ENCODE peak calls at places on chromosomes 5 and 9, in nine cellular contexts. A is CD4-positive, alpha-beta memory T cell; K is choroid plexus epithelial cell; X is stomach; F is fibroblast of lung; R is GM12865; O is upper lobe of right lung; Q is RWPE2; P is spleen. S is an unnamed sample.

GRCh38 chr5:141121563-141121962 is at the start of gene PCDHB4:
- DNase-seq in P (no peak), R (no peak), O (peak), A (no peak), X (no peak), K (no peak), Q (no peak), F (no peak), S (no peak)

GRCh38 chr9:81162361-81162760 is 527.0 kb downstream of the TLE1 start:
- DNase-seq in R (no peak), F (no peak), O (no peak), X (no peak), K (no peak), P (no peak), Q (no peak), A (no peak), S (no peak)

GRCh38 chr5:14447958-14448881 is 133.4 kb upstream of the OTULINL start:
- DNase-seq in A (no peak), X (no peak), P (no peak), O (no peak), Q (no peak), K (peak), F (peak), R (peak), S (no peak)

GRCh38 chr5:42400474-42400873 is 22.8 kb upstream of the GHR start:
- DNase-seq in O (no peak), A (no peak), P (no peak), X (no peak), R (no peak), K (no peak), Q (no peak), F (no peak), S (no peak)

GRCh38 chr9:81823672-81824554 is 104.3 kb upstream of the SPATA31D4 start:
- DNase-seq in O (no peak), A (no peak), K (no peak), F (no peak), P (no peak), X (no peak), Q (no peak), R (no peak), S (no peak)

GRCh38 chr5:13339022-13339421 is 605.5 kb downstream of the DNAH5 start:
- DNase-seq in A (no peak), R (no peak), K (no peak), F (no peak), O (no peak), X (no peak), P (no peak), Q (no peak), S (no peak)

GRCh38 chr9:125902865-125903512 is 155.8 kb downstream of the PBX3 start:
- DNase-seq in A (no peak), K (no peak), F (no peak), R (no peak), P (no peak), X (no peak), Q (no peak), O (no peak), S (no peak)

GRCh38 chr9:84140535-84141101 is 160.0 kb downstream of the RMI1 start:
- DNase-seq in R (peak), P (peak), Q (no peak), F (peak), A (peak), X (peak), K (peak), O (no peak), S (no peak)

GRCh38 chr9:115921301-115921700 is 232.3 kb upstream of the PAPPA start:
- DNase-seq in X (no peak), P (no peak), A (no peak), Q (no peak), K (peak), O (no peak), R (no peak), F (peak), S (no peak)

GRCh38 chr5:861442-862366 is 10.9 kb upstream of the ZDHHC11 start:
- DNase-seq in F (no peak), O (no peak), R (no peak), X (no peak), A (no peak), K (no peak), P (no peak), Q (no peak), S (no peak)

GRCh38 chr5:128276537-128277216 is 193.1 kb downstream of the SLC12A2 start:
- DNase-seq in O (no peak), K (peak), F (peak), R (no peak), Q (no peak), A (no peak), P (no peak), X (no peak), S (no peak)

GRCh38 chr5:157502143-157502647 is 42.2 kb downstream of the NIPAL4 start:
- DNase-seq in P (no peak), F (peak), O (no peak), Q (peak), A (no peak), X (no peak), R (peak), K (peak), S (no peak)

GRCh38 chr5:151214614-151215545 is 9.0 kb downstream of the CCDC69 start:
- DNase-seq in X (no peak), A (peak), Q (peak), R (peak), P (peak), F (no peak), K (no peak), O (no peak), S (peak)

GRCh38 chr5:76402251-76402879 is 720 bp upstream of the IQGAP2 start:
- DNase-seq in F (peak), Q (no peak), R (peak), A (no peak), O (peak), P (peak), X (peak), K (peak), S (peak)

GRCh38 chr5:57738787-57739186 is 256.2 kb upstream of the ACTBL2 start:
- DNase-seq in Q (no peak), K (no peak), A (no peak), R (no peak), X (no peak), O (no peak), P (no peak), F (no peak), S (no peak)

GRCh38 chr5:141845371-141845821 is 32.8 kb downstream of the PCDH1 start:
- DNase-seq in A (no peak), R (peak), O (no peak), P (no peak), F (no peak), Q (no peak), K (no peak), X (no peak), S (peak)

GRCh38 chr5:68195137-68195536 is 20.4 kb upstream of the PIK3R1 start:
- DNase-seq in Q (no peak), K (no peak), P (no peak), X (no peak), O (no peak), F (no peak), A (no peak), R (no peak), S (no peak)

GRCh38 chr5:125112196-125112595 is 365.8 kb upstream of the ZNF608 start:
- DNase-seq in P (no peak), F (peak), R (no peak), X (no peak), K (peak), A (no peak), O (no peak), Q (no peak), S (no peak)

GRCh38 chr5:178285399-178286225 is 53.0 kb upstream of the PHYKPL start:
- DNase-seq in X (no peak), O (no peak), Q (peak), A (no peak), R (no peak), K (no peak), P (peak), F (no peak), S (no peak)

GRCh38 chr5:100595152-100595811 is 60.1 kb downstream of the FAM174A start:
- DNase-seq in X (peak), K (peak), A (no peak), P (no peak), F (peak), O (no peak), R (peak), Q (no peak), S (no peak)

GRCh38 chr5:133467712-133468463 is 144.5 kb downstream of the FSTL4 start:
- DNase-seq in P (no peak), K (no peak), O (no peak), X (peak), F (no peak), A (no peak), R (no peak), Q (no peak), S (peak)

GRCh38 chr5:155905359-155905758 is 421.6 kb upstream of the SGCD start:
- DNase-seq in A (no peak), Q (no peak), X (no peak), R (no peak), K (no peak), O (no peak), F (peak), P (no peak), S (no peak)

GRCh38 chr5:95697781-95698681 is 15.2 kb upstream of the SPATA9 start:
- DNase-seq in F (no peak), O (no peak), R (no peak), A (no peak), K (peak), X (no peak), P (no peak), Q (no peak), S (no peak)
- H3K4me3 ChIP-seq in F (no peak), O (no peak), R (no peak), A (no peak), K (no peak), X (no peak), P (no peak), Q (no peak), S (no peak)

GRCh38 chr9:95494022-95494415 is 22.8 kb downstream of the PTCH1 start:
- DNase-seq in K (no peak), F (no peak), P (peak), Q (no peak), A (peak), R (no peak), O (no peak), X (no peak), S (peak)
- H3K4me3 ChIP-seq in K (no peak), F (no peak), P (no peak), Q (no peak), A (peak), R (no peak), O (no peak), X (no peak), S (peak)

DNA sequence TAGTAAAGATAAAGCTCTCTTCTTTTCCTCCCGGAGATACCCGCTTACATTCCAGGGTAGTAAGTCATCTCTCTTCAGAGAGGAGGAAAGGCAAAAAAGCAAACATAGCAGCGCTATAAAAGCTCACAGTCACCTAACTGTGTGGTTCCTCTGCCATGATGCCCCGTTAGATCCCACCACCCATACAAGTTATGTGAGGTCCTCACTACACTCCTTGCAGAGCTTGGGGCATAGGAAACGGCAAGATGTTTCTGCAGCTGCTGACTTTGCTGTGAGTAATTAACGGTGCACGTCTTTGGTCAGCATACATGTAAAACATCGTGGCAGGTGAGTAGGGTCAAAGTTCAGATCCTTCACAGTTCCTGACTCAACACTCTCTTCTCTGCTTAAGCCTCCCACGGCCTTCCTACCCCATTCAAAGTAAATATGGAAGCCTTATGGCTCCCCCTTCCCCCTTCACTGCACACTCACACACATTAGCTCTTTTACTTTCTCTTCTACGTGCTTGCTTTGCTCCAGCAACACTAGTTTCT is 218.9 kb downstream of the DIRAS2 start:
- DNase-seq in F (peak), K (peak), Q (no peak), O (no peak), P (no peak), X (no peak), R (no peak), A (no peak), S (no peak)
- H3K4me3 ChIP-seq in F (no peak), K (no peak), Q (no peak), O (no peak), P (no peak), X (no peak), R (no peak), A (no peak), S (no peak)

GRCh38 chr5:84628918-84629317 is 244.2 kb upstream of the EDIL3 start:
- DNase-seq in X (no peak), A (no peak), F (no peak), O (no peak), R (no peak), P (no peak), Q (no peak), K (no peak), S (no peak)

GRCh38 chr5:84622485-84622884 is 237.8 kb upstream of the EDIL3 start:
- DNase-seq in P (no peak), O (no peak), F (peak), Q (no peak), R (no peak), A (no peak), K (no peak), X (no peak), S (no peak)

GRCh38 chr5:84618262-84618661 is 233.6 kb upstream of the EDIL3 start:
- DNase-seq in A (no peak), O (no peak), F (no peak), Q (no peak), P (no peak), K (no peak), R (no peak), X (no peak), S (no peak)

GRCh38 chr5:84623034-84623433 is 238.4 kb upstream of the EDIL3 start:
- DNase-seq in F (peak), X (no peak), K (no peak), R (peak), P (no peak), O (no peak), A (no peak), Q (no peak), S (peak)
- H3K4me3 ChIP-seq in F (no peak), X (no peak), K (no peak), R (no peak), P (no peak), O (no peak), A (no peak), Q (no peak), S (no peak)

GRCh38 chr9:36328798-36329411 is 70.7 kb upstream of the GNE start:
- DNase-seq in Q (no peak), O (no peak), R (peak), A (peak), P (no peak), K (peak), F (peak), X (no peak), S (peak)
- H3K4me3 ChIP-seq in Q (no peak), O (no peak), R (no peak), A (no peak), P (no peak), K (no peak), F (no peak), X (no peak), S (no peak)

GRCh38 chr5:176618783-176619182 is 8.8 kb upstream of the GPRIN1 start:
- DNase-seq in R (no peak), K (no peak), A (no peak), P (no peak), F (no peak), O (no peak), Q (no peak), X (no peak), S (no peak)
- H3K4me3 ChIP-seq in R (no peak), K (no peak), A (no peak), P (no peak), F (peak), O (no peak), Q (no peak), X (no peak), S (no peak)

DNA sequence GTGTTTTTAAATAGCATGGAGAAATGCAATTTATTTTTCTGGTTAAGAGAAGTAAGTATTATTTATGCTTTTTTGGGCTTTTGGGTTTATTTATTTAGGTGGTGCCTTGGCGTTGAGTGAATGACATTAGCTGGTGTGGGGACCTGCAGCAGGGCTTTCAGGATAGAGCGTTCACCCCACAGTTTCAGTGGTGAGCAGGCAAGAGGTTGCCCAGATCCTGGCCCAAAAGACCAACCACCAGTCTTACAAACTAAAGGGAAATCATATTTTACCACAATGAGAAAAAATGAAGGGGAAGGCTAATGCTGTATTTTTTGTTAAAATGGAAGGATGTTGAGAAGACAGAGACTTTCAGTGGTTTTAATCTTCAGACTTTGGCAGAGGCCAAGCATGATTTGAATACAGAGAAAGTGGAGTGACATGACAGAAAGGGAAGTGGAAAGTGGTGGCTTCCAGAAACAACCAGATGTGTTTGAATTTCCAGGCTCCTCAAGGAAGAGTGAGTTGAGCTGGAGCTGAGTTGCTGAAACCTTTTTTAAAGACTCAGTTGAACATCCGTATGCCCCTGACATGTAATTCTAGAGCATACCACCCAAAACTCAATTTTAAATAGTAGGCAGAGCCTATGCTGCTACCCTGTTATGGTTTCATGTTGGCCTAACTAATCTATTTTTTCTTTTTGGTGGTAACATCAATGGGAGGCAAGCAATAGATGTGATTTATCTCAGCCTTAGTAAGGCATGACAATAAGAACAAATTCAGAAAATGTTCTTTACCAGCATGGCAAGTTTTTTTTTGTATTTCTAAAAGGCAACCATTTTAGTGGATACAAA is 94.8 kb downstream of the AOPEP start:
- DNase-seq in F (no peak), Q (no peak), O (no peak), R (peak), K (no peak), X (no peak), P (no peak), A (no peak), S (no peak)
- H3K4me3 ChIP-seq in F (no peak), Q (no peak), O (no peak), R (no peak), K (no peak), X (no peak), P (no peak), A (no peak), S (no peak)

DNA sequence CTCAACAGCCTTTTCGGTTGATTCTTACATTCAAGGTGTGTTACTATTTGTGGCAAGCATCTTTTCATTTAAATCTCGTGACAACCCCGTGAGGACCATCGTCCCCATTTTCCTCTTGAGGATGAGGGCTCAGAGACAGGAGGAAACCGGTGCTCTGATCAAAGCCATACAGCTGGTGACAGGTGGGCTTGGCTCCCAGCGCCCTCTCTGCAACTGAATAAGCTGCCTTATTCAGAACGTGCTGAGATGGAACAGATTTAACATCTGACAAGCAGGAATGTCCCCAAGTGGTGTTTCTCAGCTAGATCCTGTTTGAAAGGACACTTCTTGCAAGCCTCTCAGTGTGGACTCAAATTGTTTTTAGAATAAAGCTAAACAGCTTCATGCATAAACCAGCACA is 22.2 kb upstream of the MAPK9 start:
- DNase-seq in A (no peak), O (no peak), K (no peak), F (no peak), Q (no peak), P (no peak), X (no peak), R (no peak), S (peak)
- H3K4me3 ChIP-seq in A (no peak), O (peak), K (no peak), F (peak), Q (peak), P (no peak), X (no peak), R (no peak), S (peak)

DNA sequence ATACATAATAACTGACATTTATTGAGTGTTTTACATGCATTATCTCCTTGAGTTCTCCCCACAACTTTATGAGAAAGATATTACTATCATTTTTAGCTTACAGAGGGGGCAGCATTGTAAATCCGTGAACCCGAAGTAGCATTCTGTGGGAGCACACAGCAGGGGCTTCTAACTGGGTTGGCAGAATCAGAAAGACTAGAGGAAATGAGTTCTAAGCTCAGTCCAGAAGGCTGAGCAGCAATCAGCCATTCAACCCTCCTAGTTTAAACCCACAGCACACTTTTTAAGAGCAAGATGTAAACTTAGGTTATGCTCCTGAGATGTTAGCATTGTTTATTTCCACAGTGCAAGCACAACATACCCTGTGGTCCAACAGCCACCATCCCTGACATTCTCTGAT is 177.2 kb downstream of the TMEM38B start:
- DNase-seq in P (no peak), K (no peak), Q (no peak), X (no peak), A (no peak), F (no peak), O (no peak), R (no peak), S (no peak)
- H3K4me3 ChIP-seq in P (no peak), K (no peak), Q (no peak), X (no peak), A (no peak), F (no peak), O (no peak), R (no peak), S (no peak)

GRCh38 chr5:180932660-180933059 is 33.7 kb downstream of the BTNL8 start:
- DNase-seq in O (no peak), P (no peak), R (no peak), A (no peak), X (no peak), K (no peak), F (no peak), Q (no peak), S (no peak)

GRCh38 chr5:180938294-180938693 is 39.3 kb downstream of the BTNL8 start:
- DNase-seq in F (no peak), R (no peak), A (no peak), Q (no peak), K (no peak), X (no peak), P (no peak), O (no peak), S (no peak)

DNA sequence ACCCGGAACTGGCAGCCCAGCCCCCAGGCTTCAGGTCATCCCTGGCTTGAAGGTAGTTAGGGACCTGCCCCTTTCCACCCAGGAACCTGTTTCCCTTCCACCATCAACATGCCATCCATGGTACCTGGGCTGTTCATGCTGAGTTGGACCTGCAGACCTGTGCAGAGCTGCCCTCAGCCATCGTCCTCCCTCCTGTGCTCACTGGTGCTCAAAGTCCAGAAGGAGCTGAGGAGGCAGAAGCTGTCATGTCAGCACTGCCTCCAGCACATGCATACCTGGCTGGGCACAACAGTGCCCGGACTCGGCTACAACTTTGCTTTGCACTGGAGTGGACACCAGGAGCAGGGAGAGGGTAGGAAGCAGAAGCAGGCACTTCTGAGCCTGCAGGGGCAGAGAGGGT is 36.2 kb downstream of the BTNL8 start:
- DNase-seq in K (no peak), A (no peak), Q (no peak), F (no peak), R (no peak), P (no peak), O (no peak), X (no peak), S (no peak)
- H3K4me3 ChIP-seq in K (no peak), A (no peak), Q (no peak), F (no peak), R (no peak), P (no peak), O (no peak), X (no peak), S (no peak)

S was measured in Jurkat, Clone E6-1.